ENCODE peak calls at places on chromosomes 7 and 10, in seven cellular contexts. R is naive thymus-derived CD4-positive, alpha-beta T cell; U is breast epithelium; J is GM23338; L is heart left ventricle; F is MM.1S; T is CD4-positive, CD25-positive, alpha-beta regulatory T cell. O is an unnamed sample.

GRCh38 chr7:15678646-15679045 is 7.8 kb downstream of the MEOX2 start:
- DNase-seq in L (no peak), R (no peak), J (no peak), T (no peak), F (no peak), U (no peak), O (no peak)

GRCh38 chr10:4242561-4243035 is 457.6 kb upstream of the KLF6 start:
- DNase-seq in F (no peak), R (no peak), T (no peak), L (peak; percentile 62), J (no peak), U (no peak), O (peak; percentile 22)

GRCh38 chr7:71457021-71457420 is 325.1 kb downstream of the GALNT17 start:
- DNase-seq in J (peak; percentile 77), R (no peak), U (no peak), T (no peak), L (no peak), F (no peak), O (no peak)

GRCh38 chr7:31633894-31634494 is 53.0 kb upstream of the PPP1R17 start:
- DNase-seq in F (peak; percentile 43), R (no peak), J (peak; percentile 86), T (no peak), L (no peak), U (peak; percentile 54), O (peak; percentile 69)

GRCh38 chr10:29734980-29735627 is 100.3 kb upstream of the SVIL start:
- DNase-seq in F (peak; percentile 59), L (peak; percentile 79), R (peak; percentile 37), J (peak; percentile 68), T (peak; percentile 60), U (peak; percentile 55), O (peak; percentile 64)

GRCh38 chr10:132449826-132450211 is 52.8 kb downstream of the PWWP2B start:
- DNase-seq in F (no peak), J (no peak), T (no peak), U (no peak), R (no peak), L (peak; percentile 31), O (no peak)

GRCh38 chr10:89263531-89263930 is 12.0 kb upstream of the LIPA start:
- DNase-seq in U (no peak), L (no peak), R (no peak), T (no peak), J (no peak), F (no peak), O (no peak)

GRCh38 chr7:97002555-97003261 is 2.6 kb upstream of the DLX6 start:
- DNase-seq in J (peak; percentile 35), U (no peak), R (no peak), L (no peak), T (no peak), F (no peak), O (no peak)

DNA sequence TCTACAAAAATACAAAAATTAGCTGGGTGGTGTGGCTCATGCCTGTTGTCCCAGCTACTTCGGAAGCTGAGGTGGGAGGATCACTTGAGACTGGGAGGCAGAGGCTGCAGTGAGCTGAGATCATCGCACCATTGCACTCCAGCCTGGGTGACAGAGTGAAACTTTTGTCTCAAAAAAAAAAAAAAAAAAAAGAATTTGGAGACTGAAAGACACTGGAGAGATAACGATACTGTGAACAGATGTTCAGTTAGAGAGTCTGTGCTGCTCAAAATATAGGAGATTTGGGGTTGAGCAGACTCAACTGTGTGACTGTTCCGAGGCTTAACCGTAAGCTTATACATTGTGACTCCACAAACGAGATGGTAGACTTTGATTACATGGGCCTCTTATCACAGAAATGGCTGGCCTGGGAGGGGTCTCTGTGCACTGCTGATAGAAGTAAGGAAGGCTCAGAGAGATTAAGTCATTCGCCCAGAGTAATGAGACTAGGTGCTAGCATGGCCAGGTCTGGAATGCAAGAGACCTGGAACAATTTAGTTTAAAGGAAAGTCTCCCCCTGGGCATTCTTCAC is 19.4 kb downstream of the WBP1L start:
- DNase-seq in T (no peak), F (no peak), L (no peak), J (no peak), R (no peak), U (no peak), O (peak; percentile 37)
- H3K4me1 ChIP-seq in T (no peaks in the 10 kb centered on the region), F (peaks cover 30% of the 10 kb centered on the region), L (peaks cover 61% of the 10 kb centered on the region), J (no peaks in the 10 kb centered on the region), R (no peaks in the 10 kb centered on the region), U (no peaks in the 10 kb centered on the region), O (peaks cover 4% of the 10 kb centered on the region)

DNA sequence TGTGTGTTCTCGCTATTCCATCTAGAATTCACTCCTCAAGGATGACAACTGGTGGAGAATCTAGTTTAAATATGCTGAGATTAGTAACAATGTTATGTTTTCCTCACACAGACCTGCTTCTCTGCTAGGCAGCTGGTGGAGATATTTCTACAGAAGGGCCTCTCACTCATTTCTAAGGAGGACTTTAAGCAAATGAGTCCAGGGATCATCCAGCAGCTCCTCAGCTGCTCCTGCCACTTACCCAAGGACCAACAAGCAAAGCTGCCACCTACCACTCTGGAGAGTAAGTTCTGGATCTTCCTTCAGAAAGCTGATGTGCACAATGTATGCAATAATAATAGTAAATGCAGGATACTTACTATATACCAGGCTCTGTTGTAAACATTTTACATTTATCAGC is 29.5 kb downstream of the SLC39A12 start:
- DNase-seq in T (no peak), U (no peak), L (no peak), F (no peak), J (no peak), R (no peak), O (peak; percentile 14)
- H3K27ac ChIP-seq in T (no peak overlapping the region), U (no peak overlapping the region), L (no peak overlapping the region), F (no peak overlapping the region), J (no peak overlapping the region), R (no peak overlapping the region), O (no peak overlapping the region)

GRCh38 chr7:89028319-89028718 is 232.8 kb upstream of the TEX47 start:
- DNase-seq in L (no peak), F (no peak), R (no peak), J (no peak), U (no peak), T (no peak), O (no peak)
- H3K4me1 ChIP-seq in L (no peaks in the 10 kb centered on the region), F (peaks cover 27% of the 10 kb centered on the region), R (no peaks in the 10 kb centered on the region), J (peaks cover 5% of the 10 kb centered on the region), U (no peaks in the 10 kb centered on the region), T (no peaks in the 10 kb centered on the region), O (peaks cover 54% of the 10 kb centered on the region)

GRCh38 chr10:72320676-72321247 is 34.0 kb downstream of the DNAJB12 start:
- DNase-seq in L (peak; percentile 86), T (peak; percentile 58), J (peak; percentile 90), R (peak; percentile 64), U (peak; percentile 62), F (peak; percentile 80), O (peak; percentile 95)
- H3K27ac ChIP-seq in L (peak overlapping the region; percentile 90), T (peak overlapping the region; percentile 97), J (peak overlapping the region; percentile 98), R (peak overlapping the region; percentile 94), U (peak overlapping the region; percentile 93), F (peak overlapping the region; percentile 95), O (peak overlapping the region; percentile 57)

DNA sequence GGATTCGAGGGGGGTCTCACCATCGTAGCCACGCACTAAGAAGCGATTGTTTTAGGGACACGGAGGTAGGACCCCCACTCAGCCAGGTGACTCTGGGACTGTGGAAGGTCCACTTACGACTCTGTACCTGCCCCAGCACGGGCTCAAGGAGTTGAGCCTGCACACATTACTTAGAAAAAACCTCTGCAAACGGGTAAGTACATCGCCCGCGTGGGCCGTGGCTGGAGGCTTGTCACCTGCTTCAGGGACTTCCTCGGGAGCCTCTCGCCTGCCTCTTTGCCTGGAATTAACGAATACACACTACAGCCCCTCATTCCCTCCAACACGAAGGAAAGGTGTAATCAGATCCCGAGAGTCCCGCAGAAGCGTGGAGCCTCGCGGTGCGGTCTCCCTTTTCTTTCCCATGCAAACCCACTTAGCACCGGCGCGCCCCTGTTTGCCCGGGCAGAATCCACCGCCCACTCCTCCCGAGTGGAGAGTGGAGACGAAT is 818 bp downstream of the PODXL start:
- DNase-seq in J (no peak), U (no peak), F (peak; percentile 21), T (peak; percentile 21), L (no peak), R (no peak), O (no peak)
- H3K4me1 ChIP-seq in J (peaks cover 59% of the 10 kb centered on the region), U (peaks cover 5% of the 10 kb centered on the region), F (peaks cover 13% of the 10 kb centered on the region), T (peaks cover 26% of the 10 kb centered on the region), L (peaks cover 41% of the 10 kb centered on the region), R (peaks cover 14% of the 10 kb centered on the region), O (peaks cover 9% of the 10 kb centered on the region)